ENCODE peak calls at places on chromosome 12, in ten cellular contexts. U is astrocyte; X is astrocyte of the spinal cord; I is CD8-positive, alpha-beta T cell; Y is psoas muscle; N is cardiac fibroblast; S is choroid plexus epithelial cell; J is lung; B is pancreas; W is epithelial cell of esophagus. R is an unnamed sample.

GRCh38 chr12:123991402-123991951 is 18.5 kb downstream of the ZNF664 start:
- DNase-seq in B (no peak), U (peak), N (no peak), S (no peak), W (peak), X (no peak), Y (no peak), J (no peak), I (no peak), R (no peak)

GRCh38 chr12:116773276-116773731 is 35.2 kb downstream of the RNFT2 start:
- DNase-seq in B (no peak), W (no peak), U (no peak), X (no peak), I (no peak), J (no peak), Y (no peak), N (no peak), S (peak), R (peak)

GRCh38 chr12:52223411-52224039 is 9.5 kb upstream of the KRT7 start:
- DNase-seq in S (no peak), I (no peak), W (no peak), Y (no peak), U (no peak), J (no peak), X (no peak), B (no peak), N (no peak), R (no peak)

GRCh38 chr12:122021193-122021821 is 377 bp upstream of the BCL7A start:
- DNase-seq in W (peak), B (peak), N (peak), Y (peak), I (no peak), J (no peak), U (no peak), X (no peak), S (peak), R (no peak)

GRCh38 chr12:16350682-16351081 is 3.2 kb downstream of the MGST1 start:
- DNase-seq in N (peak), J (peak), B (peak), W (peak), Y (peak), I (no peak), U (peak), S (peak), X (peak), R (peak)

GRCh38 chr12:55797068-55797467 is 20.5 kb downstream of the SARNP start:
- DNase-seq in Y (no peak), B (no peak), S (peak), N (peak), J (no peak), I (no peak), W (peak), U (peak), X (peak), R (peak)

GRCh38 chr12:64560395-64561301 is 49.6 kb upstream of the RASSF3 start:
- DNase-seq in I (no peak), X (peak), S (peak), W (peak), J (no peak), Y (no peak), B (no peak), N (peak), U (peak), R (peak)

GRCh38 chr12:48557919-48558318 is 11.9 kb downstream of the LALBA start:
- DNase-seq in J (no peak), N (no peak), Y (no peak), B (no peak), I (no peak), U (no peak), S (no peak), W (no peak), X (no peak), R (no peak)

GRCh38 chr12:97396989-97397388 is 65.6 kb upstream of the RMST start:
- DNase-seq in S (no peak), Y (no peak), J (no peak), N (no peak), U (no peak), X (no peak), I (no peak), W (no peak), B (no peak), R (no peak)

GRCh38 chr12:54420766-54421144 is 1.7 kb upstream of the ITGA5 start:
- DNase-seq in S (no peak), Y (peak), X (peak), U (no peak), I (no peak), W (no peak), N (no peak), B (no peak), J (no peak), R (no peak)

GRCh38 chr12:12872934-12873275 is 18.5 kb upstream of the GPRC5A start:
- DNase-seq in Y (no peak), I (no peak), U (peak), X (peak), N (no peak), S (peak), W (peak), B (no peak), J (no peak), R (no peak)

GRCh38 chr12:6226701-6227096 is 26.5 kb downstream of the CD9 start:
- DNase-seq in N (no peak), Y (peak), U (no peak), J (no peak), B (no peak), S (peak), I (no peak), W (peak), X (no peak), R (no peak)

GRCh38 chr12:8045952-8046944 is 13.7 kb downstream of the FOXJ2 start:
- DNase-seq in J (peak), Y (peak), N (peak), B (peak), I (peak), S (peak), U (peak), W (peak), X (peak), R (peak)

GRCh38 chr12:91272456-91273063 is 89.9 kb upstream of the DCN start:
- DNase-seq in N (peak), S (peak), U (no peak), J (no peak), Y (peak), I (no peak), X (peak), B (no peak), W (no peak), R (peak)

GRCh38 chr12:27674989-27675388 is 21.3 kb upstream of the REP15 start:
- DNase-seq in J (no peak), U (no peak), S (no peak), Y (no peak), W (no peak), N (no peak), B (no peak), I (no peak), X (no peak), R (no peak)

GRCh38 chr12:48160807-48161206 is 3.5 kb upstream of the ASB8 start:
- DNase-seq in W (no peak), I (no peak), U (peak), S (no peak), N (peak), Y (peak), X (no peak), B (no peak), J (no peak), R (peak)

GRCh38 chr12:49946086-49946485 is 4.5 kb upstream of the AQP2 start:
- DNase-seq in B (no peak), W (no peak), N (no peak), U (no peak), S (no peak), Y (no peak), X (no peak), I (no peak), J (no peak), R (no peak)

GRCh38 chr12:58369576-58369975 is 428.2 kb downstream of the ATP23 start:
- DNase-seq in J (no peak), W (peak), I (no peak), N (no peak), Y (no peak), U (no peak), B (no peak), S (no peak), X (no peak), R (no peak)

GRCh38 chr12:16605666-16606116 is 271 bp downstream of the LMO3 start:
- DNase-seq in I (no peak), U (peak), S (peak), J (peak), B (no peak), X (no peak), W (peak), N (peak), Y (no peak), R (peak)

GRCh38 chr12:45743247-45743646 is 13.7 kb downstream of the ARID2 start:
- DNase-seq in X (no peak), I (no peak), B (no peak), J (no peak), W (peak), Y (no peak), U (no peak), N (no peak), S (no peak), R (no peak)

GRCh38 chr12:29611906-29612305 is 114.4 kb upstream of the OVCH1 start:
- DNase-seq in Y (no peak), I (no peak), U (peak), X (peak), W (no peak), B (no peak), N (peak), S (peak), J (no peak), R (peak)

GRCh38 chr12:98578821-98579220 is 14.7 kb upstream of the SLC25A3 start:
- DNase-seq in X (peak), S (peak), N (no peak), U (peak), J (no peak), B (no peak), W (peak), I (no peak), Y (no peak), R (no peak)

GRCh38 chr12:104055686-104056388 is 5.8 kb upstream of the GLT8D2 start:
- DNase-seq in I (no peak), U (peak), B (peak), W (no peak), Y (peak), J (peak), N (peak), X (peak), S (peak), R (peak)

GRCh38 chr12:100995771-100996170 is 201.2 kb downstream of the ANO4 start:
- DNase-seq in Y (no peak), N (no peak), B (no peak), J (no peak), I (no peak), X (peak), S (no peak), U (peak), W (no peak), R (no peak)

GRCh38 chr12:102960766-102961487 is 3.5 kb downstream of the ASCL1 start:
- DNase-seq in X (no peak), W (no peak), J (no peak), B (no peak), U (no peak), I (no peak), N (no peak), S (no peak), Y (no peak), R (no peak)

DNA sequence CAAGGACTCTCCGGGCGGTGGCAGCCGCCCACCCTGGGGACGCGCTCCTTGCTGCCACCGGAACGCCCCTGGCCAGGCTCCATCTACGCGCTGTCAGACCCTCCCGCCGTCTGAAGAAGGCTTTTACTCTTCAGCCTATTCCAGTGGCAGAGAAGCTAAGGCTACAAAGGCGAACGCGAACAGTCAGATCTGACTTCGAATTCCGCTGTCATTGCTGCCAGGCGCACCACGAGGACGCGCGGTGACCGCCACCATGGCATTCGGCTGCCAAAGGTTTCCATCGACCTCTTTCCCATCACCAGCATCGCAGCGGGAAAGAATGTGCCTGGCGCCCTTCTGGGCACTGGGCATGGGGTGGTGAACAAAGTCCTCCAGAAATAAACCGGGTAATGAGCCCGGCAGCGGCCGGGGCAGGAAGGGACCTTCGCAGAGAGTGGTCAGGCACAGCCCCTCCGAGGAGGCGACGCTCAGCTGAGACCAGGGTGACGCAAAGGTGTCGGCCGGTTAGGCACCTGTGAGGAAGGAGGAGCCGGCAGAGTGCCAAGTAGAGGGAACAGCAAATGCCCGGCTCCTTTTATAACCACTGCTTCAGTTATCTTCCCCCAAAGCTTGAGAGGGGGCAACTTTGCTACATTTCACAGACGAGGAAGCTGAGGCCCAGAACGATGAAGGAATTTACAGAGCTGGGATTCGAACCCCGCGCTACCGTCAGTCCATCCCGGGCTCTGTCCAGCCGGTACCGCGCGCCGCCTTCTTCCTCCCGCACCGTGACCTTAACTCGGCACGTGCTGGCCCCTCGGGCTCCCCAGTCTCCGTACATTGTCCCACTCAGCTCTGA is 1.9 kb upstream of the RFX4 start:
- DNase-seq in I (no peak), J (no peak), B (no peak), Y (no peak), X (no peak), N (no peak), U (no peak), S (no peak), W (no peak), R (no peak)
- H3K4me3 ChIP-seq in I (no peak), J (no peak), B (no peak), Y (peak), X (no peak), N (no peak), U (no peak), S (no peak), W (no peak), R (no peak)

DNA sequence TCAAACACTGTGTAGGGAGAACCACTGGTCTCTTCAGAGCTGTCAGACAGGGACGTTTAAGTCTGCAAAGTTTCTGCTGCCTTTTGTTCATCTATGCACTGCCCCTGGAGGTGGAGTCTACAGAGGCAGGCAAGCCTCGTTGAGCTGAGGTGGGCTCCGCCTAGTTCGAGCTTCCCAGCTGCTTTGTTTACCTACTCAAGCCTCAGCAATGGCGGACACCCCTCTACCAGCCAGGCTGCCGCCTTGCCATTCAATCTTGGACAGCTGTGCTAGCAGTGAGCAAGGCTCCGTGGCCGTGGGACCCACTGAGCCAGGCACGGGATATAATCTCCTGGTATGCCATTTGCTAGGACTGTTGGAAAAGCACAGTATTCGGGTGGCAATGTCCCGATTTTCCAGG is 24.6 kb upstream of the YBX3 start:
- DNase-seq in Y (no peak), S (no peak), B (no peak), I (no peak), U (no peak), J (no peak), X (no peak), W (no peak), N (no peak), R (no peak)
- TF ChIP-seq CTCF in Y (no peak), S (no peak), B (no peak), I (no peak), U (no peak), J (no peak), X (no peak), W (no peak), N (no peak), R (no peak)

DNA sequence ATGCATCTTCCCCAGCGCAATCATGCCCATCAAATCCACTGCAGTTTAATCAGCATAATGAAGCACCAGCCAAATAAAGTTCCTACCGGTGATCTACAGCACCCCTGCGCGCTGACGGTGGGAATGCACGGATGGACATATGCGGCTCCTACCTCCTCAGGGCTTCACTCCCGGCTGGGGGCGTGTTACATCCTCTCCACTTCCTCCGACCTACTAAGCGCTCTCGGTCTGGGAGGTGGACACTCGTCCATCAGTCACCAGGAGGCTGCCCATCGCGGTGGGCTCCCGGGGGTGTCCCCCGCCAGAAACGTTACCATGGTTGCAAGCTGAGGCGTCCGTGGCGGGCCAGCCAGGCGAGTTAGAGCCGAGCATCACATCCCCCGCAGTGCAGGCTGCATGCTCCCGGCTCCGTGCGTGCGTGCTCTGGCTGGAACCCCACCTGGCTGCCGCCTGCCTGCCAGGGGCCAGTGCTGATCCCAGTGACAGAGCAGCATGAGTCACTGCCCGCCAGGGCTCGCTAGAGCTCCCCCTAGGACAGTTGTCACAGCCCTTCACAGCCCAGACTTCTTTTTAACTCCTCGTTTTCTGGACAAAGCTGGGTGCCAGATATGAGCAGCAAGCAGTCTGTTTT is 73.0 kb downstream of the CIT start:
- DNase-seq in N (peak), U (peak), J (peak), B (peak), Y (peak), X (peak), S (peak), W (peak), I (no peak), R (peak)
- H3K4me3 ChIP-seq in N (peak), U (peak), J (no peak), B (no peak), Y (peak), X (peak), S (peak), W (peak), I (no peak), R (peak)

GRCh38 chr12:113128802-113129663 is 6.5 kb downstream of the RASAL1 start:
- DNase-seq in U (no peak), W (no peak), B (no peak), J (no peak), I (no peak), Y (no peak), S (no peak), N (no peak), X (no peak), R (no peak)

GRCh38 chr12:113127791-113128199 is 7.8 kb downstream of the RASAL1 start:
- DNase-seq in Y (no peak), J (no peak), W (no peak), I (no peak), S (no peak), B (no peak), N (no peak), U (no peak), X (no peak), R (no peak)

GRCh38 chr12:113131556-113131955 is 4.0 kb downstream of the RASAL1 start:
- DNase-seq in J (no peak), U (no peak), N (no peak), W (no peak), X (no peak), Y (no peak), S (no peak), B (no peak), I (no peak), R (no peak)

GRCh38 chr12:113130457-113131135 is 5.0 kb downstream of the RASAL1 start:
- DNase-seq in J (no peak), B (no peak), Y (no peak), W (peak), X (no peak), N (no peak), U (no peak), I (no peak), S (no peak), R (no peak)

DNA sequence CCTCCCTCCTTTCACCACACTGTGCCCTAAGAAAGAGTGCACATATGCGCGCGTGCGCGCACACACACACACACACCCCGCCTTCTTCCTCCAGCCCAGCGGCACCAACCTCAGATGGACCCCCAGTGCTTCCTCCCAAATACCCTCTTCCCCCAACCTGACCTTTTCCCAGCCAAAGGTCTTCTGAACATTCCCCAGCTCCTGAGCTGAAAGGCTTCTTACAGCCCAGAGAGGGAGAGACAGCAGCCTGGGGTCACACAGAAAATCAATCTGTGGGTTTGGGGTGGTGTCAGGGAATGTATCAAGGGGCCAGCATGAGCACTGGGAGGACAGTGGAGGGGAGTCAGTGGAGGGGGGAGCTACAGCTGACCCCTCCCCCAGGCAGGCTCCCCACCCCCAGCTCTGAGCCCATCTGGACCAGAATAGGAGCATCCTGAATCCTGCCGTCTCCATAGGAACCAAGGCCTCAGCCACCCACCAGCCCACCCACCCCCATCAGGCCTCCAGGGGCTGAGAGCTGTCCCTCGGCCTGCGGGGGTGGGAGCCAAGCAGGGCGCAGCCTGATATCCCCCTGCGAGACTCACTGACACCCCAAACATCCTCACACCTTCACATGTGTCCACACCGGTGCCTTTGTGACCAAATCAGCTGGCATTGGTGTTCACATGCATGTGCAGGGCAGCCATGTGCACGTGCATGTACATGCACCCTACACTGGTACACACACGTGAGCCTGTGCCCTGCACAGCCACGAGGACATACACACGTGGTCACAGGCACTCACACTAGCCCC is 5.7 kb downstream of the RASAL1 start:
- DNase-seq in B (no peak), N (no peak), U (no peak), Y (no peak), X (no peak), W (no peak), I (no peak), J (no peak), S (no peak), R (no peak)
- TF ChIP-seq CTCF in B (no peak), N (no peak), U (no peak), Y (no peak), X (no peak), W (no peak), I (no peak), J (no peak), S (no peak), R (no peak)